ENCODE peak calls at places on chromosomes 3 and 15, in eight cellular contexts. F is GM13976, L is heart left ventricle, D is IMR-90, U is choroid plexus epithelial cell, P is left ventricle myocardium inferior, J is lower leg skin, B is glutamatergic neuron. W is an unnamed sample.

GRCh38 chr3:131591394-131591990 is 88.7 kb upstream of the MRPL3 start:
- DNase-seq in F (no peak), L (no peak), D (peak; percentile 36), U (peak; percentile 78), P (no peak), J (no peak), B (no peak), W (no peak)

GRCh38 chr15:39746176-39746575 is 36.5 kb downstream of the FSIP1 start:
- DNase-seq in F (no peak), L (no peak), D (peak; percentile 23), U (peak; percentile 40), P (no peak), J (no peak), B (no peak), W (no peak)

GRCh38 chr3:39443530-39443929 is 23.9 kb upstream of the MOBP start:
- DNase-seq in F (no peak), L (no peak), D (no peak), U (no peak), P (no peak), J (no peak), B (no peak), W (no peak)

GRCh38 chr3:179286331-179286730 is 35.4 kb upstream of the KCNMB3 start:
- DNase-seq in F (no peak), L (no peak), D (no peak), U (no peak), P (no peak), J (no peak), B (no peak), W (no peak)

GRCh38 chr3:58537412-58538301 is 667 bp upstream of the ACOX2 start:
- DNase-seq in F (no peak), L (no peak), D (no peak), U (no peak), P (no peak), J (peak; percentile 67), B (no peak), W (no peak)

GRCh38 chr3:153163349-153164008 is 1.5 kb downstream of the RAP2B start:
- DNase-seq in F (no peak), L (no peak), D (peak; percentile 29), U (peak; percentile 36), P (no peak), J (no peak), B (no peak), W (peak; percentile 31)

GRCh38 chr3:56845505-56845904 is 43.8 kb upstream of the ARHGEF3 start:
- DNase-seq in F (no peak), L (no peak), D (no peak), U (no peak), P (no peak), J (no peak), B (no peak), W (no peak)

GRCh38 chr3:52481819-52482521 is 13.2 kb upstream of the STAB1 start:
- DNase-seq in F (no peak), L (no peak), D (peak; percentile 4), U (peak; percentile 45), P (no peak), J (no peak), B (peak; percentile 77), W (no peak)

GRCh38 chr3:110378481-110378880 is 693.1 kb upstream of the NECTIN3 start:
- DNase-seq in F (no peak), L (no peak), D (peak; percentile 55), U (peak; percentile 51), P (no peak), J (no peak), B (no peak), W (no peak)

GRCh38 chr3:119258915-119259314 is 18.2 kb upstream of the B4GALT4 start:
- DNase-seq in F (peak; percentile 41), L (no peak), D (no peak), U (no peak), P (no peak), J (no peak), B (no peak), W (peak; percentile 33)

GRCh38 chr3:43996379-43997301 is 245.0 kb upstream of the TOPAZ1 start:
- DNase-seq in F (peak; percentile 71), L (no peak), D (no peak), U (peak; percentile 24), P (no peak), J (peak; percentile 83), B (peak; percentile 69), W (peak; percentile 72)

GRCh38 chr3:195159819-195160175 is 111.2 kb downstream of the XXYLT1 start:
- DNase-seq in F (no peak), L (no peak), D (peak; percentile 47), U (no peak), P (no peak), J (no peak), B (no peak), W (no peak)

GRCh38 chr3:123765475-123766166 is 118.5 kb downstream of the MYLK start:
- DNase-seq in F (no peak), L (no peak), D (peak; percentile 42), U (no peak), P (no peak), J (no peak), B (no peak), W (no peak)

GRCh38 chr15:76951161-76951714 is 19.7 kb downstream of the RCN2 start:
- DNase-seq in F (no peak), L (no peak), D (no peak), U (no peak), P (no peak), J (no peak), B (no peak), W (no peak)

GRCh38 chr3:147656023-147656422 is 246.9 kb downstream of the ZIC1 start:
- DNase-seq in F (no peak), L (no peak), D (no peak), U (peak; percentile 50), P (no peak), J (no peak), B (no peak), W (no peak)

GRCh38 chr3:86792316-86792715 is 198.6 kb downstream of the VGLL3 start:
- DNase-seq in F (no peak), L (no peak), D (peak; percentile 66), U (peak; percentile 81), P (no peak), J (no peak), B (no peak), W (no peak)

GRCh38 chr15:70362911-70363310 is 265.2 kb upstream of the TLE3 start:
- DNase-seq in F (peak; percentile 54), L (peak; percentile 35), D (peak; percentile 18), U (peak; percentile 71), P (no peak), J (peak; percentile 76), B (peak; percentile 72), W (peak; percentile 53)

DNA sequence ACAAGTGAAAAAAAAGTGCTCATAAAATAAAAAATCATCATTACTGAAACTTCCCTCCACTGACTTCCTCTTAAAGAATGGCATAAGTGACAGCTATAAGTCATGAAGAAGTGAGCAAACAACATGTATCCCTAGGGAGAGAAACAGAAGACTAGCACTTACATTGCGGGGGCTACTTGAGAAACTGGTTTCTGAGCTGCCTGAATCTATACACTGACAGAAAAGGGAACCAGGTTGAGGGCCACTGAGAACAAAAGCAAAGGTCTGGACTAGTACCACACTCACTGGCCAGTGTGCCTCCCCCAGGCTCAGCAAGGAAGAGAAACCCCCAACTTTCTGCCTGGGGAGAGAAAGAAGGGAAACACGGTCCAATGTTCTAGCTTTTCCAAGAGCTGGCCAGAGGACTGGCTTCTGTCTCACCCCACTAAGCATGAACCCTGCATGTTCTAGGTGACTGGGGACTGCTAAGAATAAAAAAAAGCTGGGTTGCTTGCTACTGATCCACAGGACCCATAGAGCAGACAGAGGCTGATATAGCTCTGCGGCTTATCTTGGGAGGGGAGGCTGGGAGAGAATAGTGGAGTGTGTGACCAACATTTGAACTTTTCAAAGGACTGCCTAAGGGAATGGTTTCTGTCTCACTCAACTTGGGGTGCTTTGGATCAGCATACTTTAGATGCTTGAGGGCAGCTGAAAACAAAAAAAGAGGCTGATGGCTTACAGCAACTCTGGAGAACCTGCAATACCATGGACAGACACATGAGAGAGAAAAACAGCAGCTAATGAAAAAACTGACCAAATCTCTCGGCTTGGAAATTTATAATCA is 8.1 kb downstream of the RAD18 start:
- DNase-seq in F (peak; percentile 45), L (no peak), D (peak; percentile 62), U (peak; percentile 75), P (no peak), J (no peak), B (no peak), W (peak; percentile 54)
- TF ChIP-seq CTCF in F (no peak), L (no peak), D (peak; percentile 5), U (peak; percentile 31), P (peak; percentile 22), J (no peak), B (no peak), W (no peak)

GRCh38 chr3:184584001-184584891 is 22.7 kb downstream of the EPHB3 start:
- DNase-seq in F (no peak), L (no peak), D (no peak), U (no peak), P (peak; percentile 16), J (peak; percentile 88), B (peak; percentile 57), W (no peak)
- TF ChIP-seq CTCF in F (no peak), L (no peak), D (no peak), U (peak; percentile 41), P (peak; percentile 30), J (no peak), B (peak; percentile 29), W (no peak)

GRCh38 chr3:157077565-157077991 is 82.4 kb downstream of the CCNL1 start:
- DNase-seq in F (no peak), L (no peak), D (peak; percentile 46), U (no peak), P (no peak), J (no peak), B (no peak), W (no peak)
- TF ChIP-seq CTCF in F (no peak), L (peak; percentile 37), D (peak; percentile 6), U (peak; percentile 22), P (peak; percentile 23), J (no peak), B (no peak), W (no peak)

GRCh38 chr15:67835349-67836133 is 4.3 kb downstream of the RNU6-1 start:
- DNase-seq in F (no peak), L (no peak), D (no peak), U (no peak), P (no peak), J (peak; percentile 89), B (no peak), W (no peak)

GRCh38 chr15:67834593-67835348 is 5.1 kb downstream of the RNU6-1 start:
- DNase-seq in F (no peak), L (no peak), D (no peak), U (no peak), P (no peak), J (peak; percentile 88), B (peak; percentile 48), W (no peak)

GRCh38 chr15:67833504-67834248 is 6.2 kb downstream of the RNU6-1 start:
- DNase-seq in F (peak; percentile 79), L (no peak), D (no peak), U (peak; percentile 29), P (no peak), J (peak; percentile 89), B (peak; percentile 84), W (peak; percentile 83)

GRCh38 chr15:67832965-67833503 is 6.8 kb downstream of the RNU6-1 start:
- DNase-seq in F (no peak), L (no peak), D (no peak), U (no peak), P (no peak), J (no peak), B (no peak), W (no peak)

DNA sequence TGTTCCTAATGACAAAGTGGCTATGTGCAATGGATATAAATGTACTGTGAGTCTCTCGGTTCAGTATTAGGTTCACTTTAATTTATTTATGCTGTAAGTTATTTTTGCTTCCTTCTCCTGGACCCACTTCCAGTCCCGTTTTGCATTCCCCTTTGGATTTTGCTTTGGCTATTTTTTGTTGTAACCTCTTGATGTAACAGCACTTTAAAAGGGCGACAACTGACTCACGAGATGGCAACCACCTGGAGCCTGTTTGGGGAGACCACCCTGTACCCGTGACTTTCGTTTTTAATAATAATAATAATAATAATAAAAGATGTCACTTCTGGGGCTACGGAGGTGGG is 5.6 kb downstream of the RNU6-1 start:
- DNase-seq in F (no peak), L (no peak), D (no peak), U (no peak), P (no peak), J (no peak), B (no peak), W (no peak)
- TF ChIP-seq CTCF in F (no peak), L (no peak), D (no peak), U (no peak), P (no peak), J (no peak), B (no peak), W (no peak)